ENCODE peak calls at places on chromosome 11, in nine cellular contexts. K, V, L, I, O, A, Z, F and J are unnamed samples.

GRCh38 chr11:78645226-78646202 is 70.8 kb upstream of the NARS2 start:
- DNase-seq in K (peak), F (peak), A (peak), Z (peak), V (peak), O (peak), L (peak), I (peak), J (peak)

GRCh38 chr11:94007906-94008305 is 13.2 kb upstream of the HEPHL1 start:
- DNase-seq in Z (no peak), V (no peak), I (no peak), L (no peak), O (no peak), K (no peak), F (no peak), A (no peak), J (no peak)

GRCh38 chr11:1870721-1871466 is 18.0 kb downstream of the LSP1 start:
- DNase-seq in I (no peak), V (no peak), F (no peak), A (peak), O (no peak), Z (no peak), K (no peak), L (peak), J (peak)

GRCh38 chr11:27218498-27219038 is 144.4 kb downstream of the CCDC34 start:
- DNase-seq in F (peak), Z (peak), O (no peak), K (no peak), A (no peak), V (no peak), I (no peak), L (no peak), J (peak)

GRCh38 chr11:64356498-64357411 is 2.2 kb upstream of the RPS6KA4 start:
- DNase-seq in A (peak), F (peak), L (peak), K (peak), V (no peak), Z (peak), O (no peak), I (peak), J (no peak)

GRCh38 chr11:110156503-110156902 is 63.3 kb downstream of the ZC3H12C start:
- DNase-seq in L (no peak), K (no peak), V (no peak), Z (no peak), I (no peak), F (no peak), O (no peak), A (no peak), J (no peak)

GRCh38 chr11:45145421-45146071 is 893 bp upstream of the PRDM11 start:
- DNase-seq in Z (peak), V (peak), A (peak), F (peak), I (no peak), L (no peak), O (no peak), K (no peak), J (peak)

GRCh38 chr11:47010192-47010591 is 73.6 kb downstream of the CSTPP1 start:
- DNase-seq in A (no peak), L (no peak), Z (no peak), I (no peak), F (no peak), O (no peak), K (no peak), V (no peak), J (peak)

GRCh38 chr11:93519179-93519578 is 24.0 kb downstream of the SMCO4 start:
- DNase-seq in A (no peak), F (no peak), K (no peak), Z (no peak), O (no peak), I (no peak), V (no peak), L (no peak), J (no peak)

GRCh38 chr11:23563591-23563990 is 703.3 kb upstream of the CCDC179 start:
- DNase-seq in I (no peak), F (no peak), V (no peak), Z (no peak), O (no peak), L (no peak), K (no peak), A (no peak), J (peak)

GRCh38 chr11:114183041-114183511 is 113.1 kb upstream of the NNMT start:
- DNase-seq in Z (no peak), K (no peak), F (peak), O (no peak), I (no peak), V (no peak), L (peak), A (no peak), J (no peak)

GRCh38 chr11:64660706-64661105 is 62.3 kb downstream of the NRXN2 start:
- DNase-seq in F (no peak), L (no peak), I (no peak), K (no peak), O (no peak), Z (no peak), V (no peak), A (no peak), J (no peak)